ENCODE peak calls at places on chromosomes 7 and 10, in eight cellular contexts. One of them, this sample, is unnamed. For H3K9me3 and H3K4me1, the result is how much of the 10 kb centered on the place peaks cover.

GRCh38 chr10:113555751-113556150 is 2.9 kb downstream of the HABP2 start:
- DNase-seq in body of pancreas: no peak
- DNase-seq in GM23248: no peak
- DNase-seq in CD8-positive, alpha-beta memory T cell: no peak
- DNase-seq in SJSA1: no peak
- DNase-seq in uterus: no peak
- DNase-seq in aorta: no peak
- DNase-seq in left ventricle myocardium inferior: no peak
- DNase-seq in this sample: no peak

GRCh38 chr10:50992356-50992866 is 81.9 kb upstream of the PRKG1 start:
- DNase-seq in GM23248: peak
- DNase-seq in left ventricle myocardium inferior: no peak
- DNase-seq in aorta: peak
- DNase-seq in body of pancreas: no peak
- DNase-seq in SJSA1: no peak
- DNase-seq in CD8-positive, alpha-beta memory T cell: no peak
- DNase-seq in uterus: no peak
- DNase-seq in this sample: peak

GRCh38 chr10:58457761-58458616 is 54.7 kb upstream of the BICC1 start:
- DNase-seq in uterus: peak
- DNase-seq in GM23248: peak
- DNase-seq in left ventricle myocardium inferior: peak
- DNase-seq in CD8-positive, alpha-beta memory T cell: no peak
- DNase-seq in aorta: peak
- DNase-seq in SJSA1: peak
- DNase-seq in body of pancreas: peak
- DNase-seq in this sample: no peak

GRCh38 chr10:89283988-89284475 is 17.8 kb upstream of the IFIT2 start:
- DNase-seq in uterus: peak
- DNase-seq in body of pancreas: peak
- DNase-seq in left ventricle myocardium inferior: peak
- DNase-seq in CD8-positive, alpha-beta memory T cell: no peak
- DNase-seq in SJSA1: peak
- DNase-seq in aorta: peak
- DNase-seq in GM23248: peak
- DNase-seq in this sample: peak

GRCh38 chr7:14850039-14850438 is 52.5 kb downstream of the DGKB start:
- DNase-seq in uterus: no peak
- DNase-seq in CD8-positive, alpha-beta memory T cell: no peak
- DNase-seq in aorta: no peak
- DNase-seq in left ventricle myocardium inferior: no peak
- DNase-seq in GM23248: peak
- DNase-seq in body of pancreas: no peak
- DNase-seq in SJSA1: no peak
- DNase-seq in this sample: no peak

GRCh38 chr7:35831208-35831607 is 30.4 kb downstream of the SEPTIN7 start:
- DNase-seq in body of pancreas: no peak
- DNase-seq in SJSA1: peak
- DNase-seq in left ventricle myocardium inferior: no peak
- DNase-seq in GM23248: peak
- DNase-seq in aorta: no peak
- DNase-seq in uterus: no peak
- DNase-seq in CD8-positive, alpha-beta memory T cell: no peak
- DNase-seq in this sample: no peak

GRCh38 chr10:35783305-35783838 is 141.3 kb upstream of the FZD8 start:
- DNase-seq in CD8-positive, alpha-beta memory T cell: no peak
- DNase-seq in SJSA1: no peak
- DNase-seq in body of pancreas: no peak
- DNase-seq in aorta: no peak
- DNase-seq in GM23248: peak
- DNase-seq in uterus: no peak
- DNase-seq in left ventricle myocardium inferior: no peak
- DNase-seq in this sample: no peak

GRCh38 chr7:29228289-29229011 is 33.9 kb downstream of the CHN2 start:
- DNase-seq in uterus: no peak
- DNase-seq in body of pancreas: no peak
- DNase-seq in left ventricle myocardium inferior: no peak
- DNase-seq in aorta: no peak
- DNase-seq in SJSA1: no peak
- DNase-seq in CD8-positive, alpha-beta memory T cell: no peak
- DNase-seq in GM23248: no peak
- DNase-seq in this sample: peak

GRCh38 chr7:127530148-127530547 is 55.2 kb downstream of the GCC1 start:
- DNase-seq in left ventricle myocardium inferior: no peak
- DNase-seq in body of pancreas: no peak
- DNase-seq in CD8-positive, alpha-beta memory T cell: no peak
- DNase-seq in GM23248: no peak
- DNase-seq in aorta: no peak
- DNase-seq in uterus: no peak
- DNase-seq in SJSA1: no peak
- DNase-seq in this sample: no peak

GRCh38 chr7:44143606-44144250 is 2.6 kb upstream of the MYL7 start:
- DNase-seq in GM23248: no peak
- DNase-seq in uterus: peak
- DNase-seq in aorta: no peak
- DNase-seq in CD8-positive, alpha-beta memory T cell: no peak
- DNase-seq in SJSA1: no peak
- DNase-seq in body of pancreas: no peak
- DNase-seq in left ventricle myocardium inferior: no peak
- DNase-seq in this sample: no peak

GRCh38 chr7:110373514-110374258 is 717.2 kb upstream of the LRRN3 start:
- DNase-seq in left ventricle myocardium inferior: no peak
- DNase-seq in uterus: no peak
- DNase-seq in CD8-positive, alpha-beta memory T cell: no peak
- DNase-seq in GM23248: no peak
- DNase-seq in SJSA1: peak
- DNase-seq in body of pancreas: no peak
- DNase-seq in aorta: no peak
- DNase-seq in this sample: no peak

GRCh38 chr7:110371709-110372108 is 719.2 kb upstream of the LRRN3 start:
- DNase-seq in GM23248: no peak
- DNase-seq in uterus: no peak
- DNase-seq in left ventricle myocardium inferior: no peak
- DNase-seq in CD8-positive, alpha-beta memory T cell: no peak
- DNase-seq in SJSA1: no peak
- DNase-seq in aorta: no peak
- DNase-seq in body of pancreas: no peak
- DNase-seq in this sample: no peak

GRCh38 chr7:110375068-110375467 is 715.9 kb upstream of the LRRN3 start:
- DNase-seq in left ventricle myocardium inferior: no peak
- DNase-seq in uterus: no peak
- DNase-seq in CD8-positive, alpha-beta memory T cell: no peak
- DNase-seq in GM23248: no peak
- DNase-seq in SJSA1: no peak
- DNase-seq in body of pancreas: no peak
- DNase-seq in aorta: no peak
- DNase-seq in this sample: no peak

DNA sequence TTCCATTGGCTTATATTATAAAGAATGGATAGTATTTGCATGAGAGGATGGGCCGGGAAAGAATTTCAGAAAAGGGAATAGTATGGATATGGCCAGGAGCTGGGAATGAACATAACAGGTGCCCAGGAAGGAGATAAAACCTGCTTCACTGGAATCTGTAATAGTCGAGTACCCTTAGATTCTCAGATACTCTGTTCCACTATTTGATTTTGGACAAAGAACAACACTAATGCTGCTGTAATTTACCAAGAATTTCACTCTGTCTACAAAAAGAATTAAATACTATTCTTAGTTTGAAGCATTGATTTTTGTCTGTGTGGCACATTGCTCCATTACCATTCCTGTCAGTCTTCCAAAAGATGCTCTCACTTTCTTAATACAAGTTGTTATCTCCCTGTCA is 718.2 kb upstream of the LRRN3 start:
- DNase-seq in uterus: no peak
- DNase-seq in aorta: no peak
- DNase-seq in body of pancreas: no peak
- DNase-seq in left ventricle myocardium inferior: no peak
- DNase-seq in CD8-positive, alpha-beta memory T cell: no peak
- DNase-seq in SJSA1: no peak
- DNase-seq in GM23248: no peak
- DNase-seq in this sample: no peak
- H3K9me3 ChIP-seq in uterus: under half
- H3K9me3 ChIP-seq in aorta: under half
- H3K9me3 ChIP-seq in body of pancreas: under half
- H3K9me3 ChIP-seq in left ventricle myocardium inferior: under half
- H3K9me3 ChIP-seq in CD8-positive, alpha-beta memory T cell: under half
- H3K9me3 ChIP-seq in SJSA1: under half
- H3K9me3 ChIP-seq in GM23248: under half
- H3K9me3 ChIP-seq in this sample: under half

DNA sequence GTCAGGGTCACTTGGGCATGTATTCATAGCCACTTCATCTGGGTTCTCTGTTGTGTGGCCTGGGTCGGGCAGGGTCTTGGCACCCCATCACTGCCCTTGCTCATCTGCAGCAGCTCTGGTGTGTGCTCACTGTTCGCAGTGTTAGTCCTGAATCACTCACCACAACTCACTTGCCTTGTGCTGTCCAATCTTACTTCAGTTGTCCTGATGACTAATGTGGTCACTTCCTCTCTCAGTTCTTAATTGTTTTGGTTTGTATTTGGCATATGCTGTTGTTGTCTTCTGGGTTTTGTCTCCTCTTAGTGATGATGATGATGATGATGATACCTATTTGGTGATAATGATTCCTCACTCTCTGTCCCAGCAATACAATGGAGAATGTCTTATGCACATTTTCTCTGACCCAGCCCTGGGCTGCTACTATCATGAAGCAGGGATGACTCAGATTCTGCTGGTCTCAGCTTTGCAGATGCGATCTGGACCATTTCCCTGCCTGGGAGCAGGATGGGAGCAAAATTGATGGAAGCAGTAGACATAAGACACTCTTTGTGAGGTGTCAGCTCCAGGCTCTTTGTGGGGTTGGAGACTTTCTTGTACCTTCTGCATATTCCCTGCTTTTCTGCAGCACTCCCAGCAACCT is 17.0 kb downstream of the ADRA2A start:
- DNase-seq in GM23248: peak
- DNase-seq in left ventricle myocardium inferior: no peak
- DNase-seq in uterus: no peak
- DNase-seq in body of pancreas: no peak
- DNase-seq in CD8-positive, alpha-beta memory T cell: no peak
- DNase-seq in SJSA1: peak
- DNase-seq in aorta: no peak
- DNase-seq in this sample: no peak
- H3K4me1 ChIP-seq in GM23248: under half
- H3K4me1 ChIP-seq in left ventricle myocardium inferior: under half
- H3K4me1 ChIP-seq in uterus: under half
- H3K4me1 ChIP-seq in body of pancreas: under half
- H3K4me1 ChIP-seq in CD8-positive, alpha-beta memory T cell: under half
- H3K4me1 ChIP-seq in SJSA1: under half
- H3K4me1 ChIP-seq in aorta: under half
- H3K4me1 ChIP-seq in this sample: under half

GRCh38 chr7:158416283-158416933 is 171.2 kb downstream of the PTPRN2 start:
- DNase-seq in aorta: no peak
- DNase-seq in SJSA1: no peak
- DNase-seq in GM23248: no peak
- DNase-seq in left ventricle myocardium inferior: no peak
- DNase-seq in uterus: no peak
- DNase-seq in body of pancreas: peak
- DNase-seq in CD8-positive, alpha-beta memory T cell: no peak
- DNase-seq in this sample: no peak
- H3K9me3 ChIP-seq in aorta: under half
- H3K9me3 ChIP-seq in SJSA1: under half
- H3K9me3 ChIP-seq in GM23248: under half
- H3K9me3 ChIP-seq in left ventricle myocardium inferior: under half
- H3K9me3 ChIP-seq in uterus: under half
- H3K9me3 ChIP-seq in body of pancreas: under half
- H3K9me3 ChIP-seq in CD8-positive, alpha-beta memory T cell: under half
- H3K9me3 ChIP-seq in this sample: under half

GRCh38 chr10:17166699-17167098 is 34.8 kb downstream of the TRDMT1 start:
- DNase-seq in aorta: no peak
- DNase-seq in GM23248: no peak
- DNase-seq in CD8-positive, alpha-beta memory T cell: no peak
- DNase-seq in SJSA1: no peak
- DNase-seq in uterus: no peak
- DNase-seq in body of pancreas: no peak
- DNase-seq in left ventricle myocardium inferior: no peak
- DNase-seq in this sample: no peak

GRCh38 chr10:17157024-17157423 is 27.4 kb upstream of the CUBN start:
- DNase-seq in left ventricle myocardium inferior: no peak
- DNase-seq in uterus: no peak
- DNase-seq in GM23248: no peak
- DNase-seq in aorta: no peak
- DNase-seq in CD8-positive, alpha-beta memory T cell: no peak
- DNase-seq in body of pancreas: no peak
- DNase-seq in SJSA1: no peak
- DNase-seq in this sample: no peak

GRCh38 chr10:17161788-17162187 is 32.2 kb upstream of the CUBN start:
- DNase-seq in left ventricle myocardium inferior: no peak
- DNase-seq in aorta: no peak
- DNase-seq in CD8-positive, alpha-beta memory T cell: no peak
- DNase-seq in SJSA1: no peak
- DNase-seq in uterus: no peak
- DNase-seq in GM23248: no peak
- DNase-seq in body of pancreas: no peak
- DNase-seq in this sample: no peak

GRCh38 chr10:17162828-17163227 is 33.2 kb upstream of the CUBN start:
- DNase-seq in aorta: no peak
- DNase-seq in left ventricle myocardium inferior: no peak
- DNase-seq in GM23248: no peak
- DNase-seq in body of pancreas: no peak
- DNase-seq in CD8-positive, alpha-beta memory T cell: no peak
- DNase-seq in SJSA1: no peak
- DNase-seq in uterus: no peak
- DNase-seq in this sample: no peak
- H3K4me1 ChIP-seq in aorta: under half
- H3K4me1 ChIP-seq in left ventricle myocardium inferior: under half
- H3K4me1 ChIP-seq in GM23248: under half
- H3K4me1 ChIP-seq in body of pancreas: under half
- H3K4me1 ChIP-seq in CD8-positive, alpha-beta memory T cell: under half
- H3K4me1 ChIP-seq in SJSA1: under half
- H3K4me1 ChIP-seq in uterus: under half
- H3K4me1 ChIP-seq in this sample: under half